ENCODE peak calls at places on chromosomes 6 and 20, in nine cellular contexts. K, W, E, Y, Q, J, C, G and P are unnamed samples.

GRCh38 chr20:19381947-19382346 is 169.5 kb downstream of the SLC24A3 start:
- DNase-seq in G (no peak), J (no peak), W (no peak), Q (no peak), K (no peak), C (no peak), E (no peak), Y (no peak), P (no peak)

GRCh38 chr20:38221041-38221589 is 39.4 kb downstream of the KIAA1755 start:
- DNase-seq in Y (no peak), E (peak; percentile 88), G (peak; percentile 41), W (peak; percentile 80), J (peak; percentile 88), Q (peak; percentile 88), C (peak; percentile 61), K (peak; percentile 71), P (peak; percentile 84)

GRCh38 chr6:21947751-21948386 is 349.0 kb downstream of the PRL start:
- DNase-seq in W (no peak), E (no peak), J (no peak), G (no peak), Q (no peak), K (no peak), C (no peak), Y (no peak), P (no peak)

GRCh38 chr6:68527691-68528090 is 107.4 kb upstream of the ADGRB3 start:
- DNase-seq in W (no peak), Y (no peak), K (no peak), E (no peak), Q (no peak), G (no peak), J (no peak), C (no peak), P (no peak)

GRCh38 chr6:7727150-7727950 is 1.5 kb downstream of the BMP6 start:
- DNase-seq in W (no peak), Y (no peak), C (no peak), E (no peak), J (peak; percentile 31), G (no peak), K (no peak), Q (peak; percentile 55), P (no peak)

GRCh38 chr6:17855381-17855780 is 132.1 kb downstream of the KIF13A start:
- DNase-seq in Y (no peak), J (no peak), E (no peak), C (no peak), G (no peak), K (no peak), W (no peak), Q (no peak), P (no peak)

GRCh38 chr6:126180585-126180984 is 159.3 kb upstream of the CENPW start:
- DNase-seq in W (no peak), G (no peak), Q (no peak), C (no peak), J (no peak), E (no peak), Y (no peak), K (no peak), P (no peak)

GRCh38 chr6:16767765-16768514 is 6.7 kb upstream of the ATXN1 start:
- DNase-seq in C (no peak), W (no peak), J (no peak), G (no peak), Q (no peak), E (no peak), K (no peak), Y (no peak), P (no peak)

GRCh38 chr6:44540881-44541280 is 153.4 kb downstream of the CDC5L start:
- DNase-seq in Y (no peak), E (no peak), C (no peak), K (no peak), Q (no peak), J (no peak), W (no peak), G (no peak), P (no peak)

GRCh38 chr6:44367686-44368085 is 19.8 kb upstream of the CDC5L start:
- DNase-seq in E (no peak), Y (no peak), G (no peak), Q (no peak), K (no peak), C (no peak), J (no peak), W (no peak), P (no peak)

GRCh38 chr20:22698443-22698842 is 114.1 kb upstream of the FOXA2 start:
- DNase-seq in E (no peak), C (no peak), G (no peak), Q (no peak), J (no peak), K (no peak), W (no peak), Y (no peak), P (no peak)

GRCh38 chr6:16670183-16670582 is 91.1 kb downstream of the ATXN1 start:
- DNase-seq in Y (no peak), Q (no peak), J (no peak), K (no peak), C (peak; percentile 20), G (no peak), W (no peak), E (no peak), P (peak; percentile 78)

GRCh38 chr20:47150403-47151152 is 205.9 kb downstream of the ZMYND8 start:
- DNase-seq in G (peak; percentile 51), J (no peak), Q (peak; percentile 95), K (peak; percentile 64), Y (peak; percentile 46), E (peak; percentile 83), W (peak; percentile 59), C (peak; percentile 66), P (peak; percentile 77)

GRCh38 chr6:166940643-166941068 is 15.7 kb downstream of the RNASET2 start:
- DNase-seq in Y (no peak), K (no peak), W (no peak), J (no peak), E (peak; percentile 60), Q (no peak), G (no peak), C (no peak), P (no peak)

GRCh38 chr20:49595811-49596545 is 28.0 kb upstream of the PTGIS start:
- DNase-seq in C (no peak), G (no peak), E (no peak), K (no peak), W (peak; percentile 81), J (no peak), Y (no peak), Q (no peak), P (no peak)

GRCh38 chr6:53546256-53546655 is 1.4 kb upstream of the GCLC start:
- DNase-seq in Y (no peak), J (no peak), Q (no peak), G (no peak), K (no peak), C (no peak), E (no peak), W (no peak), P (no peak)

GRCh38 chr6:112307707-112308106 is 39.4 kb upstream of the RFPL4B start:
- DNase-seq in K (no peak), Q (no peak), J (peak; percentile 13), C (no peak), G (no peak), Y (no peak), E (no peak), W (no peak), P (no peak)

GRCh38 chr6:163415620-163416379 is 1.3 kb downstream of the QKI start:
- DNase-seq in Q (peak; percentile 66), J (peak; percentile 33), Y (peak; percentile 49), C (peak; percentile 41), K (peak; percentile 52), G (no peak), E (peak; percentile 39), W (peak; percentile 80), P (peak; percentile 89)

GRCh38 chr6:3403244-3404154 is 53.4 kb downstream of the SLC22A23 start:
- DNase-seq in Y (peak; percentile 42), W (peak; percentile 58), K (peak; percentile 82), Q (peak; percentile 49), J (no peak), E (no peak), C (peak; percentile 83), G (no peak), P (peak; percentile 66)
- TF ChIP-seq POLR2AphosphoS5 in Y (peak; percentile 61), W (no peak), K (peak; percentile 78), Q (no peak), J (no peak), E (no peak), C (peak; percentile 54), G (no peak), P (peak; percentile 31)

DNA sequence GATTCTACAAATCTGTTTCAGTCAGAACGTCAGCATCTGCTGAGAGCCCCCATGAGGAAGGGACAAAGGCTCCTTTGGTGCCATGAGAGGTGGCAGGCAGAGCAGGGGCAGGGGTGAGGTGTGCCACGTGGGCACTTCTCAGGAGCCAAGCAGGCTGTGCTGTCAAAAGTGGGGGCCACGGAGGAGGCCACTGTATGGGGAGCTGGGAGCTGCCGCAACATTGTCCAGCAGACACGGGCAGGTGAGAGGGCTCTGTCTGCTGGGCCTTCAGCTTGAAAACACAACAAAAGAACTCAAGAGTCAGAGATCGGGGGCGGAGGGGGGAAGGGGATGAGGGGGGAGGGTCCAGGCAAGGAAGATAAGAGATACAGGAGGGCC is 21.6 kb upstream of the FOXP4 start:
- DNase-seq in Y (no peak), W (no peak), K (no peak), Q (no peak), C (no peak), E (no peak), J (no peak), G (no peak), P (peak; percentile 25)
- TF ChIP-seq POLR2AphosphoS5 in Y (no peak), W (no peak), K (no peak), Q (no peak), C (no peak), E (no peak), J (no peak), G (no peak), P (no peak)

GRCh38 chr20:25221592-25222460 is 26.1 kb upstream of the PYGB start:
- DNase-seq in Y (no peak), C (no peak), E (no peak), J (no peak), Q (no peak), K (no peak), G (no peak), W (no peak), P (no peak)

GRCh38 chr20:25223765-25224720 is 23.8 kb upstream of the PYGB start:
- DNase-seq in J (no peak), C (no peak), K (peak; percentile 22), E (no peak), W (no peak), Q (no peak), Y (no peak), G (no peak), P (no peak)

GRCh38 chr20:25222461-25223178 is 25.3 kb upstream of the PYGB start:
- DNase-seq in J (no peak), G (no peak), W (no peak), E (peak; percentile 27), C (no peak), Y (no peak), K (no peak), Q (no peak), P (peak; percentile 49)

GRCh38 chr20:25224941-25225340 is 22.9 kb upstream of the PYGB start:
- DNase-seq in C (no peak), W (no peak), G (no peak), E (no peak), K (no peak), J (no peak), Y (no peak), Q (no peak), P (peak; percentile 71)

GRCh38 chr20:25223179-25223661 is 24.7 kb upstream of the PYGB start:
- DNase-seq in W (no peak), K (peak; percentile 69), Q (peak; percentile 33), E (peak; percentile 39), J (no peak), G (peak; percentile 36), C (peak; percentile 71), Y (no peak), P (no peak)
- TF ChIP-seq POLR2AphosphoS5 in W (no peak), K (peak; percentile 40), Q (no peak), E (no peak), J (no peak), G (no peak), C (no peak), Y (no peak), P (no peak)

GRCh38 chr20:35821807-35822242 is 50.0 kb downstream of the PHF20 start:
- DNase-seq in J (no peak), G (no peak), E (no peak), Q (no peak), Y (no peak), W (no peak), C (no peak), K (no peak), P (no peak)
- TF ChIP-seq POLR2AphosphoS5 in J (no peak), G (no peak), E (no peak), Q (no peak), Y (no peak), W (no peak), C (no peak), K (no peak), P (no peak)